ENCODE peak calls at places on chromosomes 4 and X, in ten cellular contexts. R is MCF 10A, J is posterior cingulate gyrus, V is HuH-7.5, S is astrocyte of the hippocampus, Z is germinal center, K is H1, U is LoVo, X is frontal cortex, Q is NT2/D1. P is an unnamed sample.

GRCh38 chr4:173424899-173425805 is 26.2 kb upstream of the SCRG1 start:
- DNase-seq in R (no peak), J (no peak), V (no peak), S (peak), Z (no peak), K (no peak), U (no peak), X (no peak), Q (no peak), P (no peak)

GRCh38 chrX:104098919-104099318 is 13.4 kb upstream of the ZCCHC18 start:
- DNase-seq in R (no peak), J (no peak), V (no peak), S (no peak), Z (no peak), K (no peak), U (no peak), X (no peak), Q (no peak), P (no peak)

GRCh38 chrX:46865281-46865680 is 28.4 kb downstream of the RP2 start:
- DNase-seq in R (peak), J (no peak), V (no peak), S (peak), Z (no peak), K (no peak), U (no peak), X (no peak), Q (no peak), P (no peak)

GRCh38 chr4:113452868-113453620 is 308.5 kb downstream of the CAMK2D start:
- DNase-seq in R (peak), J (no peak), V (no peak), S (peak), Z (no peak), K (peak), U (no peak), X (no peak), Q (peak), P (no peak)

GRCh38 chr4:48081196-48081595 is 52.9 kb downstream of the TXK start:
- DNase-seq in R (no peak), J (no peak), V (no peak), S (peak), Z (no peak), K (no peak), U (no peak), X (no peak), Q (no peak), P (no peak)

GRCh38 chr4:105184316-105184988 is 37.8 kb downstream of the TET2 start:
- DNase-seq in R (no peak), J (no peak), V (no peak), S (no peak), Z (no peak), K (no peak), U (no peak), X (no peak), Q (no peak), P (no peak)

GRCh38 chr4:67717586-67717985 is 16.6 kb upstream of the UBA6 start:
- DNase-seq in R (no peak), J (no peak), V (no peak), S (no peak), Z (no peak), K (no peak), U (no peak), X (no peak), Q (no peak), P (no peak)

GRCh38 chrX:18895157-18895952 is 88.6 kb downstream of the PHKA2 start:
- DNase-seq in R (peak), J (peak), V (no peak), S (no peak), Z (no peak), K (no peak), U (no peak), X (no peak), Q (no peak), P (peak)

GRCh38 chr4:111992604-111993151 is 152.6 kb upstream of the FAM241A start:
- DNase-seq in R (no peak), J (no peak), V (no peak), S (no peak), Z (no peak), K (no peak), U (no peak), X (no peak), Q (no peak), P (no peak)

GRCh38 chrX:10106801-10107200 is 50.0 kb upstream of the CLCN4 start:
- DNase-seq in R (no peak), J (no peak), V (no peak), S (no peak), Z (no peak), K (no peak), U (no peak), X (no peak), Q (no peak), P (no peak)

GRCh38 chrX:152928761-152929400 is 31.0 kb downstream of the ZNF185 start:
- DNase-seq in R (no peak), J (no peak), V (no peak), S (no peak), Z (no peak), K (no peak), U (no peak), X (no peak), Q (no peak), P (no peak)

GRCh38 chr4:75514949-75515612 is 808 bp downstream of the THAP6 start:
- DNase-seq in R (peak), J (no peak), V (no peak), S (no peak), Z (no peak), K (no peak), U (no peak), X (no peak), Q (no peak), P (no peak)

GRCh38 chr4:174437324-174437723 is 85.0 kb downstream of the HPGD start:
- DNase-seq in R (peak), J (no peak), V (no peak), S (peak), Z (no peak), K (no peak), U (peak), X (no peak), Q (no peak), P (no peak)

GRCh38 chrX:46477435-46477834 is 67.8 kb downstream of the ZNF674 start:
- DNase-seq in R (no peak), J (no peak), V (no peak), S (peak), Z (no peak), K (no peak), U (no peak), X (no peak), Q (no peak), P (no peak)

GRCh38 chr4:16029329-16029728 is 54.5 kb downstream of the PROM1 start:
- DNase-seq in R (no peak), J (no peak), V (no peak), S (peak), Z (no peak), K (no peak), U (no peak), X (no peak), Q (no peak), P (no peak)

GRCh38 chr4:79987401-79987800 is 85.6 kb downstream of the ANTXR2 start:
- DNase-seq in R (peak), J (no peak), V (no peak), S (no peak), Z (no peak), K (no peak), U (no peak), X (no peak), Q (no peak), P (no peak)

GRCh38 chr4:140238353-140239041 is 84.5 kb upstream of the MAML3 start:
- DNase-seq in R (peak), J (peak), V (no peak), S (peak), Z (no peak), K (no peak), U (no peak), X (peak), Q (no peak), P (peak)

GRCh38 chr4:98476891-98477290 is 181.5 kb downstream of the TSPAN5 start:
- DNase-seq in R (no peak), J (no peak), V (no peak), S (no peak), Z (no peak), K (no peak), U (no peak), X (no peak), Q (no peak), P (no peak)

GRCh38 chrX:68708503-68709290 is 61.2 kb downstream of the STARD8 start:
- DNase-seq in R (no peak), J (no peak), V (no peak), S (peak), Z (no peak), K (no peak), U (no peak), X (no peak), Q (peak), P (no peak)

P was measured in Right ventricle myocardium superior.